ENCODE peak calls at places on chromosomes 6 and 20, in four cellular contexts. W, L, N and Z are unnamed samples.
A peak's percentile ranks its signal among the peaks of the same experiment; 100 is the strongest.

GRCh38 chr6:135243871-135244796 is 63.0 kb downstream of the MYB start:
- DNase-seq in W (no peak), L (no peak), N (no peak), Z (no peak)

GRCh38 chr20:50758469-50758868 is 27.1 kb downstream of the PARD6B start:
- DNase-seq in W (no peak), L (no peak), N (no peak), Z (no peak)

GRCh38 chr6:157219201-157220200 is 103.8 kb downstream of the TMEM242 start:
- DNase-seq in W (no peak), L (peak; percentile 18), N (peak; percentile 37), Z (no peak)

GRCh38 chr20:53829086-53829703 is 235.6 kb upstream of the ZNF217 start:
- DNase-seq in W (no peak), L (no peak), N (peak; percentile 51), Z (no peak)

GRCh38 chr20:48923149-48923718 is 1.7 kb downstream of the ARFGEF2 start:
- DNase-seq in W (no peak), L (peak; percentile 92), N (no peak), Z (no peak)

GRCh38 chr6:95232477-95232876 is 344.9 kb upstream of the MANEA start:
- DNase-seq in W (no peak), L (no peak), N (no peak), Z (no peak)

GRCh38 chr6:100944644-100945043 is 63.5 kb upstream of the ASCC3 start:
- DNase-seq in W (no peak), L (no peak), N (no peak), Z (no peak)

GRCh38 chr20:63233924-63234323 is 1.8 kb upstream of the BIRC7 start:
- DNase-seq in W (no peak), L (no peak), N (no peak), Z (no peak)

GRCh38 chr6:92559002-92559401 is 860.4 kb downstream of the EPHA7 start:
- DNase-seq in W (no peak), L (no peak), N (no peak), Z (no peak)

GRCh38 chr6:2942916-2943563 is 28.3 kb downstream of the SERPINB6 start:
- DNase-seq in W (no peak), L (no peak), N (no peak), Z (no peak)

GRCh38 chr6:151493495-151494234 is at the start of gene CCDC170:
- DNase-seq in W (peak; percentile 70), L (peak; percentile 61), N (no peak), Z (peak; percentile 69)

GRCh38 chr6:155373276-155373675 is 59.0 kb upstream of the TFB1M start:
- DNase-seq in W (no peak), L (no peak), N (no peak), Z (no peak)

GRCh38 chr6:46421239-46421638 is 70.0 kb downstream of the RCAN2 start:
- DNase-seq in W (no peak), L (no peak), N (no peak), Z (no peak)

GRCh38 chr6:48747471-48747870 is 636.5 kb upstream of the PTCHD4 start:
- DNase-seq in W (no peak), L (no peak), N (no peak), Z (no peak)

GRCh38 chr6:155889405-155889804 is 433.8 kb upstream of the NOX3 start:
- DNase-seq in W (peak; percentile 36), L (no peak), N (no peak), Z (no peak)

GRCh38 chr6:169014681-169015080 is 239.0 kb downstream of the THBS2 start:
- DNase-seq in W (no peak), L (no peak), N (no peak), Z (no peak)

GRCh38 chr6:166277021-166277420 is 31.2 kb downstream of the PRR18 start:
- DNase-seq in W (no peak), L (no peak), N (no peak), Z (no peak)

GRCh38 chr20:20894753-20895152 is 182.3 kb upstream of the RALGAPA2 start:
- DNase-seq in W (no peak), L (no peak), N (no peak), Z (no peak)

GRCh38 chr6:137901454-137901853 is 34.4 kb downstream of the TNFAIP3 start:
- DNase-seq in W (no peak), L (peak; percentile 22), N (no peak), Z (no peak)

GRCh38 chr6:166688901-166689300 is 61.9 kb upstream of the RPS6KA2 start:
- DNase-seq in W (no peak), L (no peak), N (no peak), Z (no peak)

GRCh38 chr6:15922510-15923307 is 206.2 kb upstream of the MYLIP start:
- DNase-seq in W (no peak), L (peak; percentile 46), N (peak; percentile 83), Z (no peak)

GRCh38 chr6:141552463-141552862 is 580.3 kb upstream of the GJE1 start:
- DNase-seq in W (no peak), L (peak; percentile 89), N (no peak), Z (no peak)

GRCh38 chr20:39879296-39879695 is 809.7 kb downstream of the MAFB start:
- DNase-seq in W (no peak), L (no peak), N (no peak), Z (no peak)

GRCh38 chr6:144262470-144263369 is 22.4 kb upstream of the UTRN start:
- DNase-seq in W (peak; percentile 40), L (no peak), N (no peak), Z (no peak)

GRCh38 chr20:4812216-4812615 is 90.5 kb downstream of the PRND start:
- DNase-seq in W (no peak), L (no peak), N (no peak), Z (no peak)

GRCh38 chr20:4869290-4870193 is 131.8 kb downstream of the SLC23A2 start:
- DNase-seq in W (no peak), L (no peak), N (no peak), Z (no peak)

GRCh38 chr20:23303325-23304102 is 47.1 kb upstream of the NXT1 start:
- DNase-seq in W (no peak), L (no peak), N (no peak), Z (no peak)

GRCh38 chr6:122775975-122776374 is 3.5 kb upstream of the FABP7 start:
- DNase-seq in W (no peak), L (no peak), N (no peak), Z (no peak)

DNA sequence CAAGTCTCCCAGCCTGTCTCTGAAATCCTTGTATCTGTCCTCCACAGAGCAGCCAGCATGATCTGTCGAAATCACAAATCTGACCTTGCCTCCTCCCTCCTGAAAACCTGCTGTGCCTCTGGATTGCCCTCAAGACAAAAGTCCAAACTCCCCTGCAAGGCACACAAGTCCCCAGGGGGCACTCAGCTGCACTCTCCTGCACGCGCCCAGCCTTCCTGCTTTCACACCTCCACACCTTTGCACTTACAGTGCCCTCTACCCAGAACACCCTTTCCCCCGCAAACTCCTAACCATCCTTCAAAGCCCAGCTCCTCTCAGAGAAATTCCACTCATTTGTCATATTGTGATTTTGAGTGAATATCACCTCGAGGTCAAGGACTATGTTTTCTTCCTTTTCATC is 83.4 kb upstream of the TOP1 start:
- DNase-seq in W (no peak), L (no peak), N (no peak), Z (no peak)
- TF ChIP-seq FOXJ3 in W (no peak), L (no peak), N (no peak), Z (no peak)

DNA sequence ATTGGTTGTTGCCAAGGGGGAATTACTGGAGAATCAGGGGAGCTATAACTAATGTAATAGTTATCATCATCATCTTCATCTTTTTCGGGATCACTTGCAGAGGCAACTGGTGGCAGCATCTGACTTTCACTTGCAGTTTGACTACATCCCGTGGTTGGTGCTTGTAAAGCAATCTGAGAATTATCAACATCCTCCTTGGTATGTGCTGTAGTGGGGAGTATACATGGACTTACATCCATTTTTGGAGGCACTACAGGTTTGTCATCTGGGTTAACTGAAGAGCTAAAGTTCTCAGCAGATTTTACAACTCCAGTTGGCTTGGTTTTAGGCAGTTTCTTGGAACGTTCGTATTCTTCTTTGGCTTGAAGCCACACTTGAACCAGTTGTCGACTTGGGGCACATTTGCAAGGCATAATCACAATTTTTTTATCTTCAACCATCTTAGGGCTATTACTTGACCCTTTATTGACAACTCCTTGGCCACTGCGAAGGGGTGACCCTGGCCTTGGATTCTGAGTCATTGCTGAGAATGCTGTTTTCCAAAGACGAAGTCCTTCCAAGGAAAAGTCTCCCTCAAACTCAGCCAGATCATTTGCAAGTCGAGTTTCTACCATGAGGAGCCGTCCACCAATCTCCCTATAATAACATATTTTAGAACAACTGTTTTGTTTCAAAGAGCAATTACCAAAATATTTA is 115.5 kb downstream of the REV3L start:
- DNase-seq in W (no peak), L (no peak), N (no peak), Z (no peak)
- TF ChIP-seq FOXJ3 in W (no peak), L (no peak), N (no peak), Z (no peak)

GRCh38 chr6:13370623-13371022 is 42.3 kb upstream of the TBC1D7 start:
- DNase-seq in W (no peak), L (peak; percentile 72), N (no peak), Z (no peak)

GRCh38 chr6:13368716-13369115 is 40.4 kb upstream of the TBC1D7 start:
- DNase-seq in W (no peak), L (no peak), N (no peak), Z (no peak)

GRCh38 chr6:13367396-13367795 is 39.1 kb upstream of the TBC1D7 start:
- DNase-seq in W (no peak), L (no peak), N (no peak), Z (peak; percentile 61)

GRCh38 chr6:13369591-13369990 is 41.3 kb upstream of the TBC1D7 start:
- DNase-seq in W (no peak), L (no peak), N (no peak), Z (no peak)

GRCh38 chr6:13368079-13368478 is 39.7 kb upstream of the TBC1D7 start:
- DNase-seq in W (no peak), L (no peak), N (no peak), Z (peak; percentile 32)
- TF ChIP-seq FOXJ3 in W (no peak), L (no peak), N (no peak), Z (no peak)

GRCh38 chr6:121664199-121664598 is 228.8 kb downstream of the GJA1 start:
- DNase-seq in W (no peak), L (no peak), N (no peak), Z (no peak)
- TF ChIP-seq FOXJ3 in W (no peak), L (no peak), N (no peak), Z (no peak)

DNA sequence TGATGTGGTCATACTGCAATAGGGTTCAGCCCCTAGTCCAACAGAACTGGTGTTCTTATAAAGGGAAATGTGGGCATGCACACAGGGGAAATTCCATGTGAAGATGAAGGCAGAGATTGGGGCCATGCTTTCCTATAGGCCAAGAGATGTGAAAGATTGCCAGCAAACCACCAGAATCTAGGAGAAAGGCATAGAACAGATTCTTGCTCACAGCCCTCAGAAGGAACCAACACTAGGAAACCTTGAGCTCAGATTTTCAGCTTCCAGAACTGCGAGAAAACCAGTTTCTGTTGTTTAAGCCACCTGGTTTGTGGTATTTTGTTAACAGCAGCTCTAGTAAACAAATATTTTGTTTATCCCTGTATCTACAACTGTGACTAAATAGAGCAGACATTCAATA is 197.6 kb upstream of the CITED2 start:
- DNase-seq in W (no peak), L (no peak), N (no peak), Z (no peak)
- TF ChIP-seq FOXJ3 in W (no peak), L (no peak), N (no peak), Z (no peak)

DNA sequence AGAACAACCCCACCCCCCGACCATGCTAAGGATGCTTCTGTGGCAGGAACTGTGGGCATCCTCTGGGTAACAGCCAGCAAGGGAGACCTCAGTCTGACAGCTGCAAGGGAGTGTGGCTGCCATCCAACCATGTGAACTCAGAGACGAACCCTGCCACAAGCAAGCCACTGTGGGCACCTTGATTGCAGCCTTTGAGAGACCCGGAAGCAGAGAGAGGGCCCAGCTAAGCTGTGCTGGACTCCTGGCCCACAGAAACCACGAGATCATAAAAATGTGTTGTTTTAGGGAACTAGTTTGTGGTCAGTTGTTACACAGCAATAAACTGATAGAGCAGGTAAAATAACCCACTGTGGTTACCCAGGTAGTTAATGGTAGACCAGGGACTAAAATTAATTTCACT is 414.6 kb downstream of the CDH26 start:
- DNase-seq in W (no peak), L (no peak), N (no peak), Z (no peak)
- TF ChIP-seq FOXJ3 in W (no peak), L (no peak), N (no peak), Z (no peak)